ENCODE peak calls at places on chromosomes 1 and 21, in four cellular contexts. One of them, this sample, is unnamed.

GRCh38 chr1:7560601-7561181 is 210.4 kb upstream of the VAMP3 start:
- DNase-seq in NCI-H82: no peak
- DNase-seq in activated T-helper 1 cell treated with anti-CD3 and anti-CD28 coated beads, Interleukin-12 subunit alpha, Interleukin-12 subunit beta, Interleukin-2, Interleukin-4 antibody, amounts not matched to agents 30 ng/mL and 10 ng/mL and 1 ng/mL, durations not matched to agents 14 hours and 24 hours and 36 hours: no peak
- DNase-seq in activated effector memory CD4-positive, alpha-beta T cell treated with anti-CD3 and anti-CD28 coated beads, Interleukin-2, amount 50 U/mL, for 16 hours: peak
- DNase-seq in this sample: no peak

GRCh38 chr1:115400891-115401290 is 62.8 kb upstream of the NGF start:
- DNase-seq in activated T-helper 1 cell treated with anti-CD3 and anti-CD28 coated beads, Interleukin-12 subunit alpha, Interleukin-12 subunit beta, Interleukin-2, Interleukin-4 antibody, amounts not matched to agents 30 ng/mL and 10 ng/mL and 1 ng/mL, durations not matched to agents 14 hours and 24 hours and 36 hours: no peak
- DNase-seq in NCI-H82: no peak
- DNase-seq in activated effector memory CD4-positive, alpha-beta T cell treated with anti-CD3 and anti-CD28 coated beads, Interleukin-2, amount 50 U/mL, for 16 hours: no peak
- DNase-seq in this sample: no peak

GRCh38 chr1:161365207-161365606 is 2.5 kb downstream of the CFAP126 start:
- DNase-seq in activated T-helper 1 cell treated with anti-CD3 and anti-CD28 coated beads, Interleukin-12 subunit alpha, Interleukin-12 subunit beta, Interleukin-2, Interleukin-4 antibody, amounts not matched to agents 30 ng/mL and 10 ng/mL and 1 ng/mL, durations not matched to agents 14 hours and 24 hours and 36 hours: no peak
- DNase-seq in activated effector memory CD4-positive, alpha-beta T cell treated with anti-CD3 and anti-CD28 coated beads, Interleukin-2, amount 50 U/mL, for 16 hours: no peak
- DNase-seq in NCI-H82: no peak
- DNase-seq in this sample: no peak

GRCh38 chr1:219825355-219825754 is 103.0 kb downstream of the SLC30A10 start:
- DNase-seq in activated effector memory CD4-positive, alpha-beta T cell treated with anti-CD3 and anti-CD28 coated beads, Interleukin-2, amount 50 U/mL, for 16 hours: no peak
- DNase-seq in NCI-H82: no peak
- DNase-seq in activated T-helper 1 cell treated with anti-CD3 and anti-CD28 coated beads, Interleukin-12 subunit alpha, Interleukin-12 subunit beta, Interleukin-2, Interleukin-4 antibody, amounts not matched to agents 30 ng/mL and 10 ng/mL and 1 ng/mL, durations not matched to agents 14 hours and 24 hours and 36 hours: no peak
- DNase-seq in this sample: no peak

GRCh38 chr1:151547119-151547899 is 7.2 kb downstream of the TUFT1 start:
- DNase-seq in activated T-helper 1 cell treated with anti-CD3 and anti-CD28 coated beads, Interleukin-12 subunit alpha, Interleukin-12 subunit beta, Interleukin-2, Interleukin-4 antibody, amounts not matched to agents 30 ng/mL and 10 ng/mL and 1 ng/mL, durations not matched to agents 14 hours and 24 hours and 36 hours: no peak
- DNase-seq in NCI-H82: peak
- DNase-seq in activated effector memory CD4-positive, alpha-beta T cell treated with anti-CD3 and anti-CD28 coated beads, Interleukin-2, amount 50 U/mL, for 16 hours: peak
- DNase-seq in this sample: no peak

GRCh38 chr1:151798571-151798970 is 6.6 kb downstream of the LINGO4 start:
- DNase-seq in activated effector memory CD4-positive, alpha-beta T cell treated with anti-CD3 and anti-CD28 coated beads, Interleukin-2, amount 50 U/mL, for 16 hours: no peak
- DNase-seq in NCI-H82: no peak
- DNase-seq in activated T-helper 1 cell treated with anti-CD3 and anti-CD28 coated beads, Interleukin-12 subunit alpha, Interleukin-12 subunit beta, Interleukin-2, Interleukin-4 antibody, amounts not matched to agents 30 ng/mL and 10 ng/mL and 1 ng/mL, durations not matched to agents 14 hours and 24 hours and 36 hours: no peak
- DNase-seq in this sample: no peak

GRCh38 chr1:163170975-163171676 is 31.6 kb downstream of the RGS5 start:
- DNase-seq in activated effector memory CD4-positive, alpha-beta T cell treated with anti-CD3 and anti-CD28 coated beads, Interleukin-2, amount 50 U/mL, for 16 hours: no peak
- DNase-seq in activated T-helper 1 cell treated with anti-CD3 and anti-CD28 coated beads, Interleukin-12 subunit alpha, Interleukin-12 subunit beta, Interleukin-2, Interleukin-4 antibody, amounts not matched to agents 30 ng/mL and 10 ng/mL and 1 ng/mL, durations not matched to agents 14 hours and 24 hours and 36 hours: no peak
- DNase-seq in NCI-H82: peak
- DNase-seq in this sample: no peak

GRCh38 chr1:84402060-84402459 is 3.8 kb downstream of the DNASE2B start:
- DNase-seq in activated T-helper 1 cell treated with anti-CD3 and anti-CD28 coated beads, Interleukin-12 subunit alpha, Interleukin-12 subunit beta, Interleukin-2, Interleukin-4 antibody, amounts not matched to agents 30 ng/mL and 10 ng/mL and 1 ng/mL, durations not matched to agents 14 hours and 24 hours and 36 hours: no peak
- DNase-seq in NCI-H82: no peak
- DNase-seq in activated effector memory CD4-positive, alpha-beta T cell treated with anti-CD3 and anti-CD28 coated beads, Interleukin-2, amount 50 U/mL, for 16 hours: no peak
- DNase-seq in this sample: no peak

GRCh38 chr1:44777547-44777946 is 2.2 kb downstream of the RPS8 start:
- DNase-seq in activated effector memory CD4-positive, alpha-beta T cell treated with anti-CD3 and anti-CD28 coated beads, Interleukin-2, amount 50 U/mL, for 16 hours: no peak
- DNase-seq in activated T-helper 1 cell treated with anti-CD3 and anti-CD28 coated beads, Interleukin-12 subunit alpha, Interleukin-12 subunit beta, Interleukin-2, Interleukin-4 antibody, amounts not matched to agents 30 ng/mL and 10 ng/mL and 1 ng/mL, durations not matched to agents 14 hours and 24 hours and 36 hours: no peak
- DNase-seq in NCI-H82: no peak
- DNase-seq in this sample: no peak

GRCh38 chr1:25799758-25800537 is at the start of gene SELENON:
- DNase-seq in activated effector memory CD4-positive, alpha-beta T cell treated with anti-CD3 and anti-CD28 coated beads, Interleukin-2, amount 50 U/mL, for 16 hours: peak
- DNase-seq in activated T-helper 1 cell treated with anti-CD3 and anti-CD28 coated beads, Interleukin-12 subunit alpha, Interleukin-12 subunit beta, Interleukin-2, Interleukin-4 antibody, amounts not matched to agents 30 ng/mL and 10 ng/mL and 1 ng/mL, durations not matched to agents 14 hours and 24 hours and 36 hours: peak
- DNase-seq in NCI-H82: peak
- DNase-seq in this sample: no peak

GRCh38 chr1:53001128-53001527 is 60.9 kb upstream of the PODN start:
- DNase-seq in activated effector memory CD4-positive, alpha-beta T cell treated with anti-CD3 and anti-CD28 coated beads, Interleukin-2, amount 50 U/mL, for 16 hours: no peak
- DNase-seq in NCI-H82: no peak
- DNase-seq in activated T-helper 1 cell treated with anti-CD3 and anti-CD28 coated beads, Interleukin-12 subunit alpha, Interleukin-12 subunit beta, Interleukin-2, Interleukin-4 antibody, amounts not matched to agents 30 ng/mL and 10 ng/mL and 1 ng/mL, durations not matched to agents 14 hours and 24 hours and 36 hours: no peak
- DNase-seq in this sample: no peak

GRCh38 chr21:29677326-29677725 is 262.5 kb downstream of the GRIK1 start:
- DNase-seq in NCI-H82: no peak
- DNase-seq in activated T-helper 1 cell treated with anti-CD3 and anti-CD28 coated beads, Interleukin-12 subunit alpha, Interleukin-12 subunit beta, Interleukin-2, Interleukin-4 antibody, amounts not matched to agents 30 ng/mL and 10 ng/mL and 1 ng/mL, durations not matched to agents 14 hours and 24 hours and 36 hours: no peak
- DNase-seq in activated effector memory CD4-positive, alpha-beta T cell treated with anti-CD3 and anti-CD28 coated beads, Interleukin-2, amount 50 U/mL, for 16 hours: no peak
- DNase-seq in this sample: no peak

GRCh38 chr1:57424231-57425027 is 569 bp upstream of the DAB1 start:
- DNase-seq in NCI-H82: peak
- DNase-seq in activated effector memory CD4-positive, alpha-beta T cell treated with anti-CD3 and anti-CD28 coated beads, Interleukin-2, amount 50 U/mL, for 16 hours: no peak
- DNase-seq in activated T-helper 1 cell treated with anti-CD3 and anti-CD28 coated beads, Interleukin-12 subunit alpha, Interleukin-12 subunit beta, Interleukin-2, Interleukin-4 antibody, amounts not matched to agents 30 ng/mL and 10 ng/mL and 1 ng/mL, durations not matched to agents 14 hours and 24 hours and 36 hours: no peak
- DNase-seq in this sample: no peak

GRCh38 chr1:67545364-67545763 is 115.2 kb upstream of the SERBP1 start:
- DNase-seq in NCI-H82: no peak
- DNase-seq in activated effector memory CD4-positive, alpha-beta T cell treated with anti-CD3 and anti-CD28 coated beads, Interleukin-2, amount 50 U/mL, for 16 hours: no peak
- DNase-seq in activated T-helper 1 cell treated with anti-CD3 and anti-CD28 coated beads, Interleukin-12 subunit alpha, Interleukin-12 subunit beta, Interleukin-2, Interleukin-4 antibody, amounts not matched to agents 30 ng/mL and 10 ng/mL and 1 ng/mL, durations not matched to agents 14 hours and 24 hours and 36 hours: no peak
- DNase-seq in this sample: no peak

GRCh38 chr1:193766329-193766728 is 579.9 kb upstream of the B3GALT2 start:
- DNase-seq in NCI-H82: peak
- DNase-seq in activated effector memory CD4-positive, alpha-beta T cell treated with anti-CD3 and anti-CD28 coated beads, Interleukin-2, amount 50 U/mL, for 16 hours: no peak
- DNase-seq in activated T-helper 1 cell treated with anti-CD3 and anti-CD28 coated beads, Interleukin-12 subunit alpha, Interleukin-12 subunit beta, Interleukin-2, Interleukin-4 antibody, amounts not matched to agents 30 ng/mL and 10 ng/mL and 1 ng/mL, durations not matched to agents 14 hours and 24 hours and 36 hours: no peak
- DNase-seq in this sample: no peak

GRCh38 chr1:59446257-59446901 is 149.5 kb downstream of the FGGY start:
- DNase-seq in activated effector memory CD4-positive, alpha-beta T cell treated with anti-CD3 and anti-CD28 coated beads, Interleukin-2, amount 50 U/mL, for 16 hours: no peak
- DNase-seq in activated T-helper 1 cell treated with anti-CD3 and anti-CD28 coated beads, Interleukin-12 subunit alpha, Interleukin-12 subunit beta, Interleukin-2, Interleukin-4 antibody, amounts not matched to agents 30 ng/mL and 10 ng/mL and 1 ng/mL, durations not matched to agents 14 hours and 24 hours and 36 hours: no peak
- DNase-seq in NCI-H82: no peak
- DNase-seq in this sample: no peak

GRCh38 chr21:42474043-42474831 is 21.8 kb downstream of the RSPH1 start:
- DNase-seq in activated effector memory CD4-positive, alpha-beta T cell treated with anti-CD3 and anti-CD28 coated beads, Interleukin-2, amount 50 U/mL, for 16 hours: no peak
- DNase-seq in NCI-H82: peak
- DNase-seq in activated T-helper 1 cell treated with anti-CD3 and anti-CD28 coated beads, Interleukin-12 subunit alpha, Interleukin-12 subunit beta, Interleukin-2, Interleukin-4 antibody, amounts not matched to agents 30 ng/mL and 10 ng/mL and 1 ng/mL, durations not matched to agents 14 hours and 24 hours and 36 hours: no peak
- DNase-seq in this sample: no peak

GRCh38 chr1:227894306-227894721 is 53.4 kb downstream of the WNT9A start:
- DNase-seq in activated T-helper 1 cell treated with anti-CD3 and anti-CD28 coated beads, Interleukin-12 subunit alpha, Interleukin-12 subunit beta, Interleukin-2, Interleukin-4 antibody, amounts not matched to agents 30 ng/mL and 10 ng/mL and 1 ng/mL, durations not matched to agents 14 hours and 24 hours and 36 hours: no peak
- DNase-seq in activated effector memory CD4-positive, alpha-beta T cell treated with anti-CD3 and anti-CD28 coated beads, Interleukin-2, amount 50 U/mL, for 16 hours: peak
- DNase-seq in NCI-H82: no peak
- DNase-seq in this sample: no peak

This sample was measured in stimulated activated naive CD8-positive, alpha-beta T cell treated with anti-CD3 and anti-CD28 coated beads, Interleukin-15, amount 100 ng/mL, for 72 hours.